ENCODE peak calls at places on chromosomes 1 and 21, in eight cellular contexts. H, D, V, N, Y, X, J and A are unnamed samples.

GRCh38 chr1:55696181-55696580 is 481.0 kb upstream of the USP24 start:
- DNase-seq in H (peak; percentile 43), D (peak; percentile 27), V (no peak), N (peak; percentile 83), Y (peak; percentile 63), X (peak; percentile 86), J (peak; percentile 74), A (no peak)

GRCh38 chr1:86421601-86422280 is 2.2 kb upstream of the CLCA2 start:
- DNase-seq in H (peak; percentile 57), D (no peak), V (no peak), N (peak; percentile 26), Y (peak; percentile 59), X (no peak), J (no peak), A (no peak)

GRCh38 chr1:5342830-5343229 is 649.4 kb downstream of the NPHP4 start:
- DNase-seq in H (no peak), D (no peak), V (no peak), N (no peak), Y (no peak), X (no peak), J (no peak), A (no peak)

GRCh38 chr1:107594541-107594940 is 370.4 kb downstream of the VAV3 start:
- DNase-seq in H (no peak), D (no peak), V (no peak), N (no peak), Y (no peak), X (no peak), J (no peak), A (no peak)

GRCh38 chr1:219041819-219042218 is 131.9 kb upstream of the LYPLAL1 start:
- DNase-seq in H (peak; percentile 13), D (no peak), V (no peak), N (peak; percentile 59), Y (peak; percentile 95), X (peak; percentile 2), J (no peak), A (no peak)

GRCh38 chr1:228434674-228435073 is 18.0 kb upstream of the TRIM17 start:
- DNase-seq in H (peak; percentile 22), D (no peak), V (peak; percentile 14), N (peak; percentile 28), Y (no peak), X (no peak), J (no peak), A (no peak)

GRCh38 chr1:209389258-209389657 is 194.3 kb upstream of the CAMK1G start:
- DNase-seq in H (peak; percentile 99), D (no peak), V (no peak), N (peak; percentile 67), Y (peak; percentile 51), X (peak; percentile 56), J (peak; percentile 49), A (no peak)

GRCh38 chr1:220788900-220789299 is 2.2 kb downstream of the MTARC1 start:
- DNase-seq in H (no peak), D (no peak), V (no peak), N (no peak), Y (no peak), X (no peak), J (no peak), A (no peak)

GRCh38 chr1:221100196-221100950 is 221.1 kb downstream of the HLX start:
- DNase-seq in H (peak; percentile 70), D (no peak), V (no peak), N (peak; percentile 87), Y (peak; percentile 81), X (peak; percentile 87), J (peak; percentile 58), A (no peak)

GRCh38 chr1:55986003-55986402 is 593.4 kb downstream of the PLPP3 start:
- DNase-seq in H (peak; percentile 34), D (no peak), V (no peak), N (peak; percentile 70), Y (peak; percentile 70), X (no peak), J (no peak), A (no peak)

GRCh38 chr1:147472953-147473734 is 68.2 kb upstream of the BCL9 start:
- DNase-seq in H (no peak), D (no peak), V (no peak), N (peak; percentile 25), Y (peak; percentile 25), X (no peak), J (no peak), A (no peak)

GRCh38 chr21:46216132-46216747 is 12.3 kb downstream of the LSS start:
- DNase-seq in H (no peak), D (no peak), V (peak; percentile 62), N (no peak), Y (no peak), X (no peak), J (no peak), A (no peak)

GRCh38 chr1:164380893-164381292 is 178.1 kb upstream of the PBX1 start:
- DNase-seq in H (peak; percentile 40), D (no peak), V (no peak), N (peak; percentile 51), Y (peak; percentile 1), X (no peak), J (peak; percentile 17), A (no peak)

GRCh38 chr1:16139473-16139962 is 16.4 kb downstream of the EPHA2 start:
- DNase-seq in H (peak; percentile 94), D (no peak), V (no peak), N (peak; percentile 65), Y (peak; percentile 82), X (peak; percentile 97), J (peak; percentile 73), A (no peak)

GRCh38 chr21:38166214-38166547 is 90.6 kb upstream of the KCNJ15 start:
- DNase-seq in H (no peak), D (no peak), V (no peak), N (no peak), Y (no peak), X (no peak), J (no peak), A (peak; percentile 68)

GRCh38 chr21:25362375-25363267 is 244.7 kb downstream of the MRPL39 start:
- DNase-seq in H (no peak), D (no peak), V (peak; percentile 45), N (no peak), Y (no peak), X (no peak), J (no peak), A (no peak)

GRCh38 chr21:25361765-25362164 is 245.5 kb downstream of the MRPL39 start:
- DNase-seq in H (no peak), D (no peak), V (peak; percentile 36), N (no peak), Y (no peak), X (no peak), J (no peak), A (no peak)

GRCh38 chr21:25359724-25360123 is 247.6 kb downstream of the MRPL39 start:
- DNase-seq in H (no peak), D (no peak), V (no peak), N (peak; percentile 23), Y (no peak), X (no peak), J (no peak), A (no peak)

GRCh38 chr21:25361097-25361496 is 246.2 kb downstream of the MRPL39 start:
- DNase-seq in H (no peak), D (no peak), V (no peak), N (no peak), Y (no peak), X (no peak), J (no peak), A (no peak)

GRCh38 chr21:25360593-25360992 is 246.7 kb downstream of the MRPL39 start:
- DNase-seq in H (no peak), D (no peak), V (no peak), N (no peak), Y (no peak), X (no peak), J (no peak), A (no peak)
- TF ChIP-seq CTCF in H (peak; percentile 8), D (no peak), V (no peak), N (peak; percentile 33), Y (peak; percentile 22), X (peak; percentile 43), J (peak; percentile 36), A (no peak)

DNA sequence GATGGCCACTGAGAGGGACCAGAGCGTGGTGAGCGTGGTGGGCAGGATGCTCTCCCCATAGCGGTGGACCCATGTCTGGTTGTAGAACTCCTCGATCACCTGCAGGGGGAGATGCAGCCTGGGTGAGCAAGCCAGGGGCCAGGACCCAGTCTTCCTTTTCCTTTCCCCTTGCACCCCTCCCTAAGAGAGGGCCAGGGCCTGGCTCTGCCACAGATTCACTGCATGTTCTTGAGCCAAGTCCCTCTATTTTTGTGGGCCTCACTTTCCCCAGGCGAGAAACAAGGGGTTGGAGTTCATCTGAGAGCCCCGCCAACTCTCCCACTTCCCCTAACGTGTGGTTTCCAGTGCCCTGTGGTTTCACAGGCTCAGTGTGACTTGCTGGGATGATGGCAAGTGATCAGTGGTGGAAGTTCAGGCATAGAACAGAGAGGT is 27.5 kb downstream of the SLC2A1 start:
- DNase-seq in H (peak; percentile 62), D (peak; percentile 51), V (peak; percentile 88), N (peak; percentile 57), Y (peak; percentile 48), X (peak; percentile 97), J (no peak), A (no peak)
- TF ChIP-seq CTCF in H (peak; percentile 66), D (peak; percentile 56), V (peak; percentile 78), N (peak; percentile 66), Y (peak; percentile 63), X (peak; percentile 61), J (peak; percentile 63), A (peak; percentile 63)

GRCh38 chr1:230861970-230862595 is 6.2 kb downstream of the C1orf198 start:
- DNase-seq in H (peak; percentile 41), D (no peak), V (peak; percentile 25), N (peak; percentile 87), Y (no peak), X (no peak), J (no peak), A (no peak)

GRCh38 chr1:230860617-230861384 is 7.5 kb downstream of the C1orf198 start:
- DNase-seq in H (no peak), D (no peak), V (no peak), N (no peak), Y (no peak), X (no peak), J (no peak), A (no peak)

GRCh38 chr1:230858918-230859819 is 9.2 kb downstream of the C1orf198 start:
- DNase-seq in H (no peak), D (no peak), V (no peak), N (peak; percentile 90), Y (peak; percentile 48), X (no peak), J (no peak), A (no peak)

GRCh38 chr1:230863449-230863848 is 4.9 kb downstream of the C1orf198 start:
- DNase-seq in H (no peak), D (peak; percentile 70), V (peak; percentile 64), N (no peak), Y (no peak), X (no peak), J (no peak), A (no peak)

GRCh38 chr1:230861489-230861888 is 6.8 kb downstream of the C1orf198 start:
- DNase-seq in H (no peak), D (no peak), V (peak; percentile 14), N (no peak), Y (no peak), X (no peak), J (no peak), A (no peak)
- TF ChIP-seq CTCF in H (no peak), D (no peak), V (no peak), N (peak; percentile 14), Y (peak; percentile 5), X (no peak), J (peak; percentile 6), A (no peak)

DNA sequence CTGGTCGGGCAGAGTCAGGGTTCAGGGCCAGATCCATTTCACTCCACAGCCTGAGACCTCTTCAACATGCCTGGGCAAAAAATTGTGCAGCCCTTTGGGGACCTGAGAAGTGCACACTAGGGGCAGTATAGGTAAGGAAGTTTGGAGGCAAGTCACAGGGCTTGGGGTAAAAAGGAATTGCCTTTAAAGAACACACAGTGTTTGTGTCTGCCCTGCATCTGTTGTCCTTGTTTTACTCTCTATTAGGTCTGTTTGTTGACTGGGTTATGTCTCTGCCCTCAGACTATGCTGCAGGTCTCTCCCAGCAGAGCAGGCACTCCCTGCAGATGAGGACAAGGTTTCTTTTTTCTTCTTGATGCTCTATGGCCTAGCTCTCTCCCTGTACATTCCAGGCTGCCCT is 22.0 kb downstream of the LDLRAD2 start:
- DNase-seq in H (no peak), D (no peak), V (no peak), N (no peak), Y (no peak), X (peak; percentile 83), J (no peak), A (no peak)
- TF ChIP-seq CTCF in H (no peak), D (no peak), V (no peak), N (no peak), Y (no peak), X (peak; percentile 29), J (no peak), A (no peak)